ENCODE peak calls at places on chromosomes 13 and 19, in seven cellular contexts. One of them, this sample, is unnamed.

GRCh38 chr19:45798995-45799517 is 6.4 kb upstream of the DMWD start:
- DNase-seq in endothelial cell: peak
- DNase-seq in A549: peak
- DNase-seq in NCI-H1105: peak
- DNase-seq in K562: peak
- DNase-seq in NB4: peak
- DNase-seq in WERI-Rb-1: peak
- DNase-seq in this sample: peak

GRCh38 chr19:18612772-18613588 is at the start of gene TMEM59L:
- DNase-seq in endothelial cell: no peak
- DNase-seq in A549: no peak
- DNase-seq in NCI-H1105: no peak
- DNase-seq in K562: no peak
- DNase-seq in NB4: no peak
- DNase-seq in WERI-Rb-1: no peak
- DNase-seq in this sample: no peak

GRCh38 chr13:41409611-41410010 is 47.7 kb upstream of the RGCC start:
- DNase-seq in endothelial cell: no peak
- DNase-seq in A549: no peak
- DNase-seq in NCI-H1105: no peak
- DNase-seq in K562: no peak
- DNase-seq in NB4: no peak
- DNase-seq in WERI-Rb-1: no peak
- DNase-seq in this sample: no peak

GRCh38 chr19:49570997-49571676 is 9.2 kb downstream of the NOSIP start:
- DNase-seq in endothelial cell: no peak
- DNase-seq in A549: peak
- DNase-seq in NCI-H1105: no peak
- DNase-seq in K562: peak
- DNase-seq in NB4: peak
- DNase-seq in WERI-Rb-1: peak
- DNase-seq in this sample: peak

GRCh38 chr13:41716236-41716635 is 244.7 kb downstream of the VWA8 start:
- DNase-seq in endothelial cell: no peak
- DNase-seq in A549: no peak
- DNase-seq in NCI-H1105: no peak
- DNase-seq in K562: no peak
- DNase-seq in NB4: no peak
- DNase-seq in WERI-Rb-1: no peak
- DNase-seq in this sample: no peak

GRCh38 chr13:111035861-111036260 is 79.2 kb upstream of the ARHGEF7 start:
- DNase-seq in endothelial cell: no peak
- DNase-seq in A549: no peak
- DNase-seq in NCI-H1105: no peak
- DNase-seq in K562: no peak
- DNase-seq in NB4: no peak
- DNase-seq in WERI-Rb-1: no peak
- DNase-seq in this sample: no peak

GRCh38 chr19:30256510-30256850 is 115.7 kb upstream of the ZNF536 start:
- DNase-seq in endothelial cell: no peak
- DNase-seq in A549: no peak
- DNase-seq in NCI-H1105: peak
- DNase-seq in K562: no peak
- DNase-seq in NB4: no peak
- DNase-seq in WERI-Rb-1: no peak
- DNase-seq in this sample: no peak

GRCh38 chr13:28659611-28659970 is 661 bp downstream of the POMP start:
- DNase-seq in endothelial cell: no peak
- DNase-seq in A549: no peak
- DNase-seq in NCI-H1105: no peak
- DNase-seq in K562: peak
- DNase-seq in NB4: peak
- DNase-seq in WERI-Rb-1: no peak
- DNase-seq in this sample: peak

GRCh38 chr19:12828494-12828893 is 5.9 kb downstream of the RTBDN start:
- DNase-seq in endothelial cell: peak
- DNase-seq in A549: no peak
- DNase-seq in NCI-H1105: peak
- DNase-seq in K562: peak
- DNase-seq in NB4: no peak
- DNase-seq in WERI-Rb-1: peak
- DNase-seq in this sample: no peak

GRCh38 chr13:78121459-78122348 is 203.1 kb upstream of the EDNRB start:
- DNase-seq in endothelial cell: peak
- DNase-seq in A549: peak
- DNase-seq in NCI-H1105: peak
- DNase-seq in K562: peak
- DNase-seq in NB4: peak
- DNase-seq in WERI-Rb-1: peak
- DNase-seq in this sample: peak

GRCh38 chr19:16191216-16191908 is 6.2 kb downstream of the FAM32A start:
- DNase-seq in endothelial cell: no peak
- DNase-seq in A549: no peak
- DNase-seq in NCI-H1105: no peak
- DNase-seq in K562: no peak
- DNase-seq in NB4: no peak
- DNase-seq in WERI-Rb-1: no peak
- DNase-seq in this sample: no peak

GRCh38 chr13:41137951-41138350 is 5.3 kb upstream of the KBTBD6 start:
- DNase-seq in endothelial cell: no peak
- DNase-seq in A549: peak
- DNase-seq in NCI-H1105: no peak
- DNase-seq in K562: no peak
- DNase-seq in NB4: no peak
- DNase-seq in WERI-Rb-1: no peak
- DNase-seq in this sample: peak

GRCh38 chr19:7870571-7871279 is 3.5 kb downstream of the PRR36 start:
- DNase-seq in endothelial cell: no peak
- DNase-seq in A549: peak
- DNase-seq in NCI-H1105: peak
- DNase-seq in K562: peak
- DNase-seq in NB4: peak
- DNase-seq in WERI-Rb-1: peak
- DNase-seq in this sample: peak

GRCh38 chr19:38674388-38675133 is 27.1 kb downstream of the ACTN4 start:
- DNase-seq in endothelial cell: no peak
- DNase-seq in A549: no peak
- DNase-seq in NCI-H1105: no peak
- DNase-seq in K562: peak
- DNase-seq in NB4: no peak
- DNase-seq in WERI-Rb-1: no peak
- DNase-seq in this sample: no peak

GRCh38 chr19:885536-886224 is 7.3 kb downstream of the MED16 start:
- DNase-seq in endothelial cell: no peak
- DNase-seq in A549: no peak
- DNase-seq in NCI-H1105: no peak
- DNase-seq in K562: no peak
- DNase-seq in NB4: no peak
- DNase-seq in WERI-Rb-1: no peak
- DNase-seq in this sample: no peak

GRCh38 chr19:823565-824121 is 1.9 kb upstream of the PLPPR3 start:
- DNase-seq in endothelial cell: no peak
- DNase-seq in A549: no peak
- DNase-seq in NCI-H1105: no peak
- DNase-seq in K562: peak
- DNase-seq in NB4: peak
- DNase-seq in WERI-Rb-1: peak
- DNase-seq in this sample: no peak

GRCh38 chr19:38478273-38478971 is 44.9 kb downstream of the RYR1 start:
- DNase-seq in endothelial cell: peak
- DNase-seq in A549: peak
- DNase-seq in NCI-H1105: no peak
- DNase-seq in K562: peak
- DNase-seq in NB4: peak
- DNase-seq in WERI-Rb-1: peak
- DNase-seq in this sample: peak

GRCh38 chr19:16380314-16380695 is 55.7 kb downstream of the KLF2 start:
- DNase-seq in endothelial cell: no peak
- DNase-seq in A549: no peak
- DNase-seq in NCI-H1105: no peak
- DNase-seq in K562: no peak
- DNase-seq in NB4: no peak
- DNase-seq in WERI-Rb-1: no peak
- DNase-seq in this sample: no peak

GRCh38 chr13:90302113-90302512 is 1045.4 kb upstream of the MIR17HG start:
- DNase-seq in endothelial cell: no peak
- DNase-seq in A549: no peak
- DNase-seq in NCI-H1105: no peak
- DNase-seq in K562: no peak
- DNase-seq in NB4: no peak
- DNase-seq in WERI-Rb-1: no peak
- DNase-seq in this sample: peak

GRCh38 chr19:16367269-16367683 is 42.6 kb downstream of the KLF2 start:
- DNase-seq in endothelial cell: no peak
- DNase-seq in A549: no peak
- DNase-seq in NCI-H1105: no peak
- DNase-seq in K562: no peak
- DNase-seq in NB4: peak
- DNase-seq in WERI-Rb-1: no peak
- DNase-seq in this sample: no peak